ENCODE peak calls at places on chromosomes 12 and 14, in four cellular contexts. D, C, J and B are unnamed samples.

GRCh38 chr14:61420326-61420725 is 98.9 kb downstream of the PRKCH start:
- DNase-seq in D (peak; percentile 29), C (no peak), J (peak; percentile 88), B (no peak)

GRCh38 chr12:116524964-116525379 is 34.2 kb upstream of the MAP1LC3B2 start:
- DNase-seq in D (no peak), C (no peak), J (peak; percentile 88), B (no peak)

GRCh38 chr12:92600052-92600451 is 102.7 kb upstream of the PLEKHG7 start:
- DNase-seq in D (no peak), C (no peak), J (no peak), B (no peak)

GRCh38 chr12:122610911-122611310 is 83.9 kb downstream of the KNTC1 start:
- DNase-seq in D (no peak), C (no peak), J (peak; percentile 96), B (peak; percentile 44)

GRCh38 chr14:65312859-65313258 is 99.7 kb upstream of the FUT8 start:
- DNase-seq in D (no peak), C (no peak), J (no peak), B (no peak)

GRCh38 chr12:3537916-3538690 is 47.1 kb downstream of the PRMT8 start:
- DNase-seq in D (no peak), C (no peak), J (no peak), B (no peak)

GRCh38 chr12:124915249-124916236 is 1.1 kb upstream of the UBC start:
- DNase-seq in D (no peak), C (peak; percentile 79), J (peak; percentile 45), B (no peak)

GRCh38 chr12:122081697-122082221 is 3.2 kb downstream of the MLXIP start:
- DNase-seq in D (no peak), C (peak; percentile 41), J (peak; percentile 14), B (no peak)

GRCh38 chr14:69712217-69712565 is 54.8 kb upstream of the SRSF5 start:
- DNase-seq in D (no peak), C (no peak), J (no peak), B (no peak)

GRCh38 chr12:130938186-130938585 is 15.5 kb upstream of the ADGRD1 start:
- DNase-seq in D (no peak), C (no peak), J (no peak), B (no peak)
- TF ChIP-seq CTCF in D (no peak), C (no peak), J (no peak), B (no peak)

GRCh38 chr12:51533799-51534198 is 57.2 kb upstream of the SCN8A start:
- DNase-seq in D (no peak), C (no peak), J (peak; percentile 29), B (no peak)

GRCh38 chr12:51534216-51534615 is 56.8 kb upstream of the SCN8A start:
- DNase-seq in D (no peak), C (no peak), J (no peak), B (no peak)

GRCh38 chr12:51534675-51535074 is 56.4 kb upstream of the SCN8A start:
- DNase-seq in D (no peak), C (no peak), J (no peak), B (no peak)

GRCh38 chr12:51538149-51538548 is 52.9 kb upstream of the SCN8A start:
- DNase-seq in D (no peak), C (no peak), J (no peak), B (no peak)

DNA sequence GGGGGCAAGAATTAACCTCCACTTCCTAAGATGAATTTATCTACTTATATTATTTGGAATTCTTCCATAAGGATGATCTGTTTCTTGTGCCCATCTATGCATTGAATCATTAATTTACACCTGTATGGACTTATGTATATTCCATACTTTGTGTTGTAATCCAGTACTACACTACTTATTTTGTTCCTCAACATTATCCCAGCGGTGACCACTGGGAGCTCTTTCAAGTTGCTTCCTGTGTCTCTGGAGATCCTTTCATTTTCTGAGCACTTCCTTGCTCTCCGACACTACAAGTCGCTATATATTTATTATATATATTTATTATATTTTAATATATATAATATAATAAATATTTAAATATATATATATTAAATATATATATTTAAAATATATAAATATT is 54.9 kb upstream of the SCN8A start:
- DNase-seq in D (no peak), C (no peak), J (peak; percentile 26), B (no peak)
- TF ChIP-seq CTCF in D (peak; percentile 45), C (no peak), J (no peak), B (peak; percentile 7)

DNA sequence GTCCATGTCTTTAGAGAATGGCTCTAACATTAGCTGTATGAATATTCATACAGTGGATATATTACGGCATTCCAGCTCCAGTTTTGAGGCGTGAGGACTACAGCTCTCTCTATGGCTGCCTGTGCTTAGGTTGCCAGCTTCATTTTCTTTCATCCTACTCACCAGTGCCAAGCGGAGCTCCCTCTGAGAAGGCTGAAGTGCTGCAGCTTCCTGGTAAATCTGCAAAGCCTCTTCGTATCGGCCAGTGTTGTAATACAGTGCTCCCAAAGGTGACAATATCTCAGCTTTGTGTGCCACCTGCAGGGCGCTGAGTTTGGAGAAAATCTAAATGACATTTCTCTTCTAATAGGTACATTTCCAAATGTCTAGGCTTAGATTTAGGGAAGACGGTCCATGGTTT is 19.8 kb upstream of the OVCH1 start:
- DNase-seq in D (no peak), C (no peak), J (peak; percentile 62), B (no peak)
- TF ChIP-seq CTCF in D (no peak), C (no peak), J (peak; percentile 56), B (no peak)

GRCh38 chr12:11581179-11581755 is 68.2 kb upstream of the ETV6 start:
- DNase-seq in D (peak; percentile 66), C (peak; percentile 18), J (peak; percentile 75), B (peak; percentile 45)
- TF ChIP-seq CTCF in D (peak; percentile 51), C (peak; percentile 77), J (peak; percentile 59), B (peak; percentile 36)

GRCh38 chr14:100645200-100645985 is 58.2 kb upstream of the BEGAIN start:
- DNase-seq in D (peak; percentile 79), C (peak; percentile 72), J (peak; percentile 90), B (peak; percentile 59)
- TF ChIP-seq CTCF in D (peak; percentile 91), C (peak; percentile 61), J (peak; percentile 87), B (peak; percentile 85)

GRCh38 chr14:77991128-77991772 is 178.9 kb upstream of the NRXN3 start:
- DNase-seq in D (no peak), C (no peak), J (no peak), B (no peak)
- TF ChIP-seq CTCF in D (peak; percentile 25), C (no peak), J (no peak), B (no peak)

GRCh38 chr12:52442600-52443061 is 8.5 kb upstream of the KRT75 start:
- DNase-seq in D (peak; percentile 42), C (no peak), J (peak; percentile 99), B (no peak)
- TF ChIP-seq CTCF in D (peak; percentile 51), C (no peak), J (peak; percentile 56), B (no peak)

DNA sequence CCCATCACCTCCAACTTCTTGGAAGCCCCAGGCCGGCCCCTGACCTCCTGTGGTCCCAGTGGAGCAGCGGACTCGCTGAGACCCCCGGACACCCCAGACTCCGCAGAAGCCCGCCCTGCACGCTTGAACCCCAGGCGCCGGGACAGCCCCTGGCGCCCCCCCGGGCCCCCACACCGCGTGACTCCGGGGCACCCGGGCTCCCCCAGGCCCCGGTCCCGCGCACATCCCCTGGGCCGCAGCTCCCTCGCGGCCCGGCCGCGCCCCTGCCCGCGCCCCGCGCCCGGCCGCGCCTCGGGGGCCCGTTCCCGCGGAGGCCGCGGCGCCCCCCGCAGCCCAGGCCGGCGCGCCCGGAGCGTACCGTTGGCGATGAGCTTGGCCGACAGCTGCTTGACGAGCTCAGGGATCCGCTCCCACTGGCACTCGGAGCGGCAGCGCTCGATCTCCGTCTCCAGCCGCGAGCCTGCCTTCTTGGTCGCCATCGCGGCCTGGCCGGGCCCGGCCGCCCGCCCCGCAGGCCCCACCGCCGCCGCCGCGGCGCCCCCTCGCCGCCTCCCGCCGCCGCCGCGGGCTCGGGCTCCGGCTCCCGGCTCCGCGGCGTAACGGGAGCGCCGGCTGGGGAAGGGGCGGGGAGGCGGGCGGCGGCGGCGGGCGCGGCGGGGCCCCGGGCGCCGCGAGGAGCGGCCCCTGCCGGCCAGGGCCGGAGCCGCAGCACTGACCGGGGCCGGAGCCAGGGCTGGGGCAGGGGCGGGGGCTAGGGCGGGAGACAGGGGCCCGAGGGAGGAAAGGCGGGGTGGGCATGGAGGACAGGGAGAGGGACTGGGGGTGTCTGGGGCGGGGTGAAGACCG is at the start of gene TTC7B:
- DNase-seq in D (no peak), C (peak; percentile 57), J (peak; percentile 50), B (no peak)
- TF ChIP-seq CTCF in D (peak; percentile 50), C (peak; percentile 35), J (no peak), B (peak; percentile 14)